ENCODE peak calls at places on chromosomes 6 and 20, in nine cellular contexts. K is CD4-positive, CD25-positive, alpha-beta regulatory T cell; I is activated T-helper 9 cell treated with anti-CD3 and anti-CD28 coated beads, Interleukin-2, amount 50 U/mL, for 16 hours; J is iris pigment epithelial cell; T is H4; C is GM10248; L is SW 1271; Z is EL; R is hepatocyte. M is an unnamed sample.

GRCh38 chr20:9400371-9401025 is 113.9 kb upstream of the LAMP5 start:
- DNase-seq in I (no peak), K (no peak), L (no peak), R (no peak), T (no peak), Z (peak), C (no peak), J (peak), M (no peak)

GRCh38 chr6:169943521-169944337 is 192.3 kb downstream of the ERMARD start:
- DNase-seq in Z (no peak), T (no peak), K (no peak), L (no peak), R (no peak), J (no peak), I (no peak), C (no peak), M (no peak)

GRCh38 chr6:93806409-93807270 is 387.3 kb upstream of the EPHA7 start:
- DNase-seq in J (no peak), R (no peak), K (no peak), Z (no peak), C (no peak), I (no peak), T (no peak), L (no peak), M (no peak)

GRCh38 chr6:154773610-154774089 is 40.4 kb downstream of the SCAF8 start:
- DNase-seq in C (peak), R (no peak), J (no peak), T (no peak), Z (no peak), I (no peak), L (no peak), K (peak), M (no peak)

GRCh38 chr20:43448748-43449535 is 8.8 kb upstream of the SRSF6 start:
- DNase-seq in R (peak), J (peak), L (peak), K (peak), T (peak), C (peak), Z (peak), I (peak), M (peak)

GRCh38 chr20:49938173-49939163 is 2.3 kb downstream of the RNF114 start:
- DNase-seq in J (peak), K (no peak), Z (peak), T (no peak), R (peak), I (no peak), C (no peak), L (no peak), M (peak)

GRCh38 chr6:66599541-66599940 is 892.5 kb upstream of the EYS start:
- DNase-seq in C (no peak), J (peak), Z (no peak), K (no peak), T (no peak), R (no peak), I (no peak), L (no peak), M (peak)

GRCh38 chr20:61490721-61491120 is 238.7 kb downstream of the CDH4 start:
- DNase-seq in L (no peak), T (no peak), J (no peak), R (no peak), I (no peak), C (no peak), Z (no peak), K (no peak), M (no peak)

GRCh38 chr6:11952291-11952690 is 59.8 kb upstream of the HIVEP1 start:
- DNase-seq in C (no peak), T (no peak), J (no peak), K (no peak), I (no peak), Z (no peak), L (no peak), R (no peak), M (no peak)

GRCh38 chr20:58788896-58789295 is 61.8 kb downstream of the GNAS-AS1 start:
- DNase-seq in Z (no peak), K (no peak), C (no peak), T (no peak), J (no peak), R (no peak), L (no peak), I (no peak), M (no peak)

M was measured in fibroblast of mammary gland.